ENCODE peak calls at places on chromosome 6, in ten cellular contexts. M, D, L, V, C, G, Q, T, Z and N are unnamed samples.

GRCh38 chr6:129849456-129849855 is 11.7 kb downstream of the TMEM244 start:
- DNase-seq in M (no peak), D (no peak), L (no peak), V (no peak), C (no peak), G (no peak), Q (no peak), T (peak; percentile 79), Z (peak; percentile 62), N (no peak)

GRCh38 chr6:22036267-22036666 is 260.6 kb downstream of the PRL start:
- DNase-seq in M (no peak), D (no peak), L (no peak), V (no peak), C (peak; percentile 21), G (no peak), Q (no peak), T (no peak), Z (peak; percentile 89), N (no peak)

GRCh38 chr6:133241088-133241900 is at the start of gene EYA4:
- DNase-seq in M (no peak), D (peak; percentile 76), L (no peak), V (peak; percentile 29), C (peak; percentile 17), G (peak; percentile 36), Q (no peak), T (peak; percentile 52), Z (no peak), N (peak; percentile 62)

GRCh38 chr6:150267686-150268561 is 100.9 kb upstream of the IYD start:
- DNase-seq in M (peak; percentile 44), D (no peak), L (no peak), V (no peak), C (no peak), G (peak; percentile 72), Q (no peak), T (peak; percentile 76), Z (no peak), N (peak; percentile 84)

GRCh38 chr6:1127597-1128288 is 184.2 kb upstream of the FOXQ1 start:
- DNase-seq in M (no peak), D (no peak), L (no peak), V (no peak), C (no peak), G (no peak), Q (no peak), T (no peak), Z (no peak), N (no peak)

GRCh38 chr6:41122373-41122772 is 31.8 kb downstream of the TREML1 start:
- DNase-seq in M (no peak), D (no peak), L (no peak), V (no peak), C (no peak), G (no peak), Q (no peak), T (peak; percentile 23), Z (no peak), N (no peak)

GRCh38 chr6:90460067-90460466 is 126.8 kb downstream of the MAP3K7 start:
- DNase-seq in M (no peak), D (no peak), L (no peak), V (no peak), C (no peak), G (no peak), Q (no peak), T (no peak), Z (no peak), N (no peak)

GRCh38 chr6:52352239-52353008 is 9.5 kb upstream of the PAQR8 start:
- DNase-seq in M (peak; percentile 56), D (no peak), L (no peak), V (no peak), C (no peak), G (no peak), Q (no peak), T (peak; percentile 99), Z (peak; percentile 95), N (peak; percentile 80)

GRCh38 chr6:106275692-106276091 is 49.9 kb downstream of the ATG5 start:
- DNase-seq in M (no peak), D (no peak), L (no peak), V (no peak), C (no peak), G (no peak), Q (no peak), T (peak; percentile 79), Z (no peak), N (peak; percentile 88)

GRCh38 chr6:42294759-42295158 is 77.1 kb upstream of the MRPS10 start:
- DNase-seq in M (no peak), D (no peak), L (no peak), V (no peak), C (no peak), G (no peak), Q (no peak), T (peak; percentile 92), Z (peak; percentile 67), N (peak; percentile 88)

GRCh38 chr6:33091957-33092356 is 16.2 kb downstream of the HLA-DPB1 start:
- DNase-seq in M (peak; percentile 63), D (no peak), L (peak; percentile 66), V (no peak), C (no peak), G (no peak), Q (no peak), T (peak; percentile 18), Z (peak; percentile 56), N (no peak)

GRCh38 chr6:122806290-122806689 is 17.2 kb downstream of the SMPDL3A start:
- DNase-seq in M (no peak), D (no peak), L (no peak), V (no peak), C (no peak), G (no peak), Q (no peak), T (no peak), Z (no peak), N (no peak)

GRCh38 chr6:44999066-44999465 is 329.1 kb upstream of the RUNX2 start:
- DNase-seq in M (no peak), D (no peak), L (no peak), V (no peak), C (no peak), G (no peak), Q (no peak), T (no peak), Z (no peak), N (no peak)

GRCh38 chr6:63927538-63927937 is 291.9 kb downstream of the PHF3 start:
- DNase-seq in M (no peak), D (no peak), L (no peak), V (no peak), C (no peak), G (no peak), Q (no peak), T (no peak), Z (no peak), N (no peak)

GRCh38 chr6:21149460-21149859 is 444.1 kb upstream of the SOX4 start:
- DNase-seq in M (no peak), D (no peak), L (no peak), V (no peak), C (no peak), G (no peak), Q (no peak), T (peak; percentile 82), Z (no peak), N (no peak)

GRCh38 chr6:138182939-138183791 is 21.4 kb downstream of the ARFGEF3 start:
- DNase-seq in M (no peak), D (no peak), L (no peak), V (no peak), C (no peak), G (no peak), Q (peak; percentile 90), T (no peak), Z (no peak), N (no peak)

GRCh38 chr6:27672113-27672799 is 199.4 kb upstream of the ZNF184 start:
- DNase-seq in M (no peak), D (no peak), L (no peak), V (no peak), C (no peak), G (peak; percentile 28), Q (no peak), T (peak; percentile 90), Z (peak; percentile 80), N (peak; percentile 52)

GRCh38 chr6:105650367-105650766 is 247.5 kb upstream of the PREP start:
- DNase-seq in M (no peak), D (no peak), L (no peak), V (no peak), C (no peak), G (no peak), Q (no peak), T (no peak), Z (no peak), N (no peak)

GRCh38 chr6:45728674-45729073 is 287.0 kb downstream of the CLIC5 start:
- DNase-seq in M (no peak), D (no peak), L (no peak), V (no peak), C (no peak), G (no peak), Q (no peak), T (peak; percentile 30), Z (no peak), N (no peak)

GRCh38 chr6:30707281-30707850 is 9.7 kb downstream of the MDC1 start:
- DNase-seq in M (no peak), D (no peak), L (no peak), V (no peak), C (no peak), G (no peak), Q (no peak), T (no peak), Z (no peak), N (no peak)

GRCh38 chr6:32689531-32690505 is 23.4 kb upstream of the HLA-DQB1 start:
- DNase-seq in M (no peak), D (no peak), L (no peak), V (no peak), C (no peak), G (no peak), Q (no peak), T (no peak), Z (no peak), N (no peak)

GRCh38 chr6:170313716-170314295 is 7.2 kb downstream of the FAM120B start:
- DNase-seq in M (no peak), D (no peak), L (no peak), V (no peak), C (no peak), G (no peak), Q (no peak), T (no peak), Z (no peak), N (no peak)

GRCh38 chr6:26016326-26017275 is 54.0 kb downstream of the TRIM38 start:
- DNase-seq in M (peak; percentile 59), D (no peak), L (no peak), V (no peak), C (no peak), G (no peak), Q (no peak), T (peak; percentile 61), Z (no peak), N (no peak)

GRCh38 chr6:26249959-26250805 is 114.8 kb upstream of the BTN3A2 start:
- DNase-seq in M (peak; percentile 75), D (peak; percentile 79), L (peak; percentile 76), V (peak; percentile 50), C (peak; percentile 50), G (peak; percentile 63), Q (no peak), T (peak; percentile 92), Z (peak; percentile 85), N (peak; percentile 77)